ENCODE peak calls at places on chromosomes 2 and 18, in four cellular contexts. One of them, this sample, is unnamed.

GRCh38 chr2:42569883-42570282 is 1.5 kb downstream of the MTA3 start:
- DNase-seq in GM13977: no peak
- DNase-seq in lung: no peak
- DNase-seq in PC-9: peak
- DNase-seq in this sample: no peak

GRCh38 chr18:45378308-45378707 is 237.0 kb upstream of the SLC14A2 start:
- DNase-seq in GM13977: no peak
- DNase-seq in lung: no peak
- DNase-seq in PC-9: no peak
- DNase-seq in this sample: no peak

GRCh38 chr2:200756618-200757321 is 54.9 kb upstream of the BZW1 start:
- DNase-seq in GM13977: no peak
- DNase-seq in lung: no peak
- DNase-seq in PC-9: peak
- DNase-seq in this sample: no peak

GRCh38 chr18:79708412-79708811 is 28.8 kb downstream of the CTDP1 start:
- DNase-seq in GM13977: no peak
- DNase-seq in lung: no peak
- DNase-seq in PC-9: no peak
- DNase-seq in this sample: no peak

GRCh38 chr2:135052997-135053474 is 944 bp downstream of the RAB3GAP1 start:
- DNase-seq in GM13977: peak
- DNase-seq in lung: no peak
- DNase-seq in PC-9: no peak
- DNase-seq in this sample: peak

GRCh38 chr18:42654561-42654960 is 460.9 kb downstream of the RIT2 start:
- DNase-seq in GM13977: no peak
- DNase-seq in lung: no peak
- DNase-seq in PC-9: no peak
- DNase-seq in this sample: no peak

GRCh38 chr2:42169869-42170465 is 814 bp downstream of the EML4 start:
- DNase-seq in GM13977: peak
- DNase-seq in lung: no peak
- DNase-seq in PC-9: no peak
- DNase-seq in this sample: peak

GRCh38 chr18:56148373-56148772 is 490.0 kb downstream of the TXNL1 start:
- DNase-seq in GM13977: no peak
- DNase-seq in lung: no peak
- DNase-seq in PC-9: no peak
- DNase-seq in this sample: no peak

GRCh38 chr2:99472327-99472960 is 17.4 kb downstream of the REV1 start:
- DNase-seq in GM13977: no peak
- DNase-seq in lung: no peak
- DNase-seq in PC-9: no peak
- DNase-seq in this sample: no peak

GRCh38 chr18:58405107-58405898 is 223.6 kb downstream of the ALPK2 start:
- DNase-seq in GM13977: no peak
- DNase-seq in lung: no peak
- DNase-seq in PC-9: no peak
- DNase-seq in this sample: no peak

GRCh38 chr2:100197643-100198153 is 55.3 kb upstream of the AFF3 start:
- DNase-seq in GM13977: no peak
- DNase-seq in lung: peak
- DNase-seq in PC-9: no peak
- DNase-seq in this sample: no peak

GRCh38 chr2:27271631-27272340 is 3.4 kb upstream of the DNAJC5G start:
- DNase-seq in GM13977: no peak
- DNase-seq in lung: no peak
- DNase-seq in PC-9: no peak
- DNase-seq in this sample: no peak

GRCh38 chr2:168687314-168687713 is 115.1 kb upstream of the NOSTRIN start:
- DNase-seq in GM13977: no peak
- DNase-seq in lung: no peak
- DNase-seq in PC-9: no peak
- DNase-seq in this sample: no peak

GRCh38 chr18:10924290-10924689 is 225.1 kb downstream of the PIEZO2 start:
- DNase-seq in GM13977: no peak
- DNase-seq in lung: no peak
- DNase-seq in PC-9: no peak
- DNase-seq in this sample: no peak

GRCh38 chr2:147108553-147108952 is 736.3 kb upstream of the ACVR2A start:
- DNase-seq in GM13977: no peak
- DNase-seq in lung: no peak
- DNase-seq in PC-9: no peak
- DNase-seq in this sample: no peak

GRCh38 chr2:207930747-207931146 is 94.6 kb downstream of the PLEKHM3 start:
- DNase-seq in GM13977: no peak
- DNase-seq in lung: peak
- DNase-seq in PC-9: no peak
- DNase-seq in this sample: no peak

GRCh38 chr18:12282436-12283039 is 25.5 kb upstream of the TUBB6 start:
- DNase-seq in GM13977: no peak
- DNase-seq in lung: no peak
- DNase-seq in PC-9: no peak
- DNase-seq in this sample: no peak

GRCh38 chr18:58668897-58669296 is 2.4 kb upstream of the MALT1 start:
- DNase-seq in GM13977: no peak
- DNase-seq in lung: no peak
- DNase-seq in PC-9: peak
- DNase-seq in this sample: no peak

GRCh38 chr2:95053543-95053942 is 28.0 kb downstream of the MAL start:
- DNase-seq in GM13977: no peak
- DNase-seq in lung: no peak
- DNase-seq in PC-9: no peak
- DNase-seq in this sample: no peak

GRCh38 chr2:24220534-24221281 is 45.9 kb downstream of the FAM228A start:
- DNase-seq in GM13977: no peak
- DNase-seq in lung: no peak
- DNase-seq in PC-9: no peak
- DNase-seq in this sample: no peak

GRCh38 chr2:235672720-235673119 is 178.9 kb downstream of the AGAP1 start:
- DNase-seq in GM13977: no peak
- DNase-seq in lung: no peak
- DNase-seq in PC-9: no peak
- DNase-seq in this sample: no peak

GRCh38 chr2:135991861-135992260 is 6.4 kb upstream of the DARS1 start:
- DNase-seq in GM13977: no peak
- DNase-seq in lung: no peak
- DNase-seq in PC-9: no peak
- DNase-seq in this sample: no peak

GRCh38 chr18:48538531-48539405 is at the start of gene CTIF:
- DNase-seq in GM13977: peak
- DNase-seq in lung: peak
- DNase-seq in PC-9: peak
- DNase-seq in this sample: peak

GRCh38 chr2:221612800-221613199 is 40.7 kb upstream of the EPHA4 start:
- DNase-seq in GM13977: no peak
- DNase-seq in lung: no peak
- DNase-seq in PC-9: no peak
- DNase-seq in this sample: no peak

GRCh38 chr18:79353238-79353637 is 42.5 kb upstream of the NFATC1 start:
- DNase-seq in GM13977: no peak
- DNase-seq in lung: no peak
- DNase-seq in PC-9: no peak
- DNase-seq in this sample: no peak

GRCh38 chr2:47201224-47201623 is 46.1 kb upstream of the STPG4 start:
- DNase-seq in GM13977: no peak
- DNase-seq in lung: no peak
- DNase-seq in PC-9: peak
- DNase-seq in this sample: no peak

GRCh38 chr18:3624818-3625716 is 175.1 kb downstream of the TGIF1 start:
- DNase-seq in GM13977: no peak
- DNase-seq in lung: peak
- DNase-seq in PC-9: peak
- DNase-seq in this sample: no peak

DNA sequence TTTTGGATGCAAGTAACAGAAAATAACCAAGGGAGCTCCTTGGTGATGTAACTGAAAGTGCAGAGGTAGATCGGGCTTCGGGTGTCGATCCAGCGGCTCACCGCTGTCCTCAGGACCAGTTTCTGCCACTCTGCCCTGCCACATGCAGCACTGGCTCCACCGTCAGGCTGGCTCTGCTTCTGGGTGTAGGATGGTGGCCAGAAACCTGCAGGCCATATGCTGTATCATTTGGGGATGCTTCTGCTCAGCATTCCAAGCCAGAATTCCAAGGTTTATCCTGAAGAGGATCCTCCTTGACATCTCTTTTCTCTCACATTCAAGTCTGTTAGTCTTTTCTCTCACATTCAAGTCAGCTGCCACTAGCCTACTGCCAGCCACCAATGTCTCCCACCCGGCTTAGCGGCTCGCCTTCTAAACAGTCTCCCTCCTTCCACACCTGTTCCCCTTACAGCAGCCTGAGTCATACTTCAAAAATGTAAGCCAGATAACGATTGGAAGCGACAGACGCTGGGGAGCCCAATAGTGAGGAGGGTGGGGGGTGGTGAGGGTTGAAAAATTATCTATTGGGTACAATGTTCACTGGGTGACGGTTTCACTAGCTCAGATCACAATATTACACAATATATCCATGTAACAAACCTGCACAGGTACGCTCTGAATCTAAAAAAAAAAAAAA is 38.6 kb upstream of the SP3 start:
- DNase-seq in GM13977: no peak
- DNase-seq in lung: no peak
- DNase-seq in PC-9: no peak
- DNase-seq in this sample: no peak
- TF ChIP-seq CTCF in GM13977: peak
- TF ChIP-seq CTCF in lung: no peak
- TF ChIP-seq CTCF in PC-9: no peak
- TF ChIP-seq CTCF in this sample: no peak

GRCh38 chr2:66495788-66496640 is 61.1 kb downstream of the MEIS1 start:
- DNase-seq in GM13977: no peak
- DNase-seq in lung: no peak
- DNase-seq in PC-9: peak
- DNase-seq in this sample: no peak
- TF ChIP-seq CTCF in GM13977: no peak
- TF ChIP-seq CTCF in lung: no peak
- TF ChIP-seq CTCF in PC-9: peak
- TF ChIP-seq CTCF in this sample: no peak

GRCh38 chr2:70994445-70995226 is at the start of gene TEX261:
- DNase-seq in GM13977: peak
- DNase-seq in lung: peak
- DNase-seq in PC-9: peak
- DNase-seq in this sample: peak
- TF ChIP-seq CTCF in GM13977: peak
- TF ChIP-seq CTCF in lung: peak
- TF ChIP-seq CTCF in PC-9: no peak
- TF ChIP-seq CTCF in this sample: peak

DNA sequence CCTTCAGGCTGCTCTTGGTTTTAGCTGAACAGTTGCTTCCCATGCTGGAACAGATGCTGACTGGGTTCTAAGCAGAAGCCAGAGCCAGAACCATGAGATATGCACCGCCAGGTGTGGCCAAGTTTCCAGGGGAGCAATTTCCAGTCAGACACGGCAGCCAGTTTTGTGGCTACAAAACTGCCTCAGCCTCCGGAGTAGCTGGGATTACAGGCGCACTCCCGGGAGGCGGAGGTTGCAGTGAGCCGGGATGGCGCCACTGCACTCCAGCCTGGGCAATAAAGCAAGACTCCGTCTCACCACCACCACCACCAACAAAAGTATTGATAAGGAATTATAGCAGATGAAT is 1.3 kb upstream of the FAM161A start:
- DNase-seq in GM13977: no peak
- DNase-seq in lung: no peak
- DNase-seq in PC-9: peak
- DNase-seq in this sample: no peak
- TF ChIP-seq CTCF in GM13977: no peak
- TF ChIP-seq CTCF in lung: no peak
- TF ChIP-seq CTCF in PC-9: no peak
- TF ChIP-seq CTCF in this sample: no peak

GRCh38 chr2:145043399-145043834 is 523.5 kb upstream of the ZEB2 start:
- DNase-seq in GM13977: no peak
- DNase-seq in lung: no peak
- DNase-seq in PC-9: no peak
- DNase-seq in this sample: no peak
- TF ChIP-seq CTCF in GM13977: no peak
- TF ChIP-seq CTCF in lung: no peak
- TF ChIP-seq CTCF in PC-9: no peak
- TF ChIP-seq CTCF in this sample: no peak

GRCh38 chr2:241609859-241610793 is 26.8 kb downstream of the THAP4 start:
- DNase-seq in GM13977: peak
- DNase-seq in lung: peak
- DNase-seq in PC-9: no peak
- DNase-seq in this sample: peak
- TF ChIP-seq CTCF in GM13977: peak
- TF ChIP-seq CTCF in lung: peak
- TF ChIP-seq CTCF in PC-9: no peak
- TF ChIP-seq CTCF in this sample: peak

GRCh38 chr2:218341381-218341780 is 15.3 kb upstream of the CATIP start:
- DNase-seq in GM13977: no peak
- DNase-seq in lung: no peak
- DNase-seq in PC-9: no peak
- DNase-seq in this sample: no peak

GRCh38 chr2:218343591-218343990 is 13.1 kb upstream of the CATIP start:
- DNase-seq in GM13977: no peak
- DNase-seq in lung: no peak
- DNase-seq in PC-9: no peak
- DNase-seq in this sample: no peak

GRCh38 chr2:218344090-218344754 is 12.4 kb upstream of the CATIP start:
- DNase-seq in GM13977: no peak
- DNase-seq in lung: no peak
- DNase-seq in PC-9: no peak
- DNase-seq in this sample: no peak

GRCh38 chr2:218344755-218345417 is 11.8 kb upstream of the CATIP start:
- DNase-seq in GM13977: no peak
- DNase-seq in lung: no peak
- DNase-seq in PC-9: no peak
- DNase-seq in this sample: no peak

GRCh38 chr2:218342837-218343236 is 13.8 kb upstream of the CATIP start:
- DNase-seq in GM13977: no peak
- DNase-seq in lung: no peak
- DNase-seq in PC-9: no peak
- DNase-seq in this sample: no peak
- TF ChIP-seq CTCF in GM13977: no peak
- TF ChIP-seq CTCF in lung: no peak
- TF ChIP-seq CTCF in PC-9: no peak
- TF ChIP-seq CTCF in this sample: no peak

This sample was measured in GM10248.